ENCODE peak calls at places on chromosomes 16 and 17, in seven cellular contexts. H, P, X, R, C, I and F are unnamed samples.

GRCh38 chr16:74076568-74076967 is 220.0 kb upstream of the PSMD7 start:
- DNase-seq in H (no peak), P (no peak), X (no peak), R (no peak), C (no peak), I (no peak), F (no peak)

GRCh38 chr17:42857389-42857788 is 6.4 kb downstream of the AOC3 start:
- DNase-seq in H (no peak), P (no peak), X (no peak), R (no peak), C (no peak), I (no peak), F (no peak)

GRCh38 chr17:36183001-36183810 is 6.8 kb upstream of the TBC1D3B start:
- DNase-seq in H (peak; percentile 83), P (peak; percentile 77), X (peak; percentile 62), R (peak; percentile 55), C (no peak), I (peak; percentile 65), F (no peak)

GRCh38 chr17:57808882-57809281 is 41.0 kb downstream of the MRPS23 start:
- DNase-seq in H (no peak), P (no peak), X (no peak), R (no peak), C (no peak), I (no peak), F (no peak)

GRCh38 chr17:51507444-51507843 is 247.1 kb downstream of the UTP18 start:
- DNase-seq in H (no peak), P (no peak), X (no peak), R (no peak), C (no peak), I (no peak), F (no peak)

GRCh38 chr16:75138636-75139035 is 9.7 kb upstream of the ZFP1 start:
- DNase-seq in H (no peak), P (no peak), X (no peak), R (no peak), C (no peak), I (peak; percentile 45), F (no peak)

GRCh38 chr16:20612551-20613470 is 36.6 kb upstream of the ACSM2B start:
- DNase-seq in H (peak; percentile 79), P (no peak), X (no peak), R (no peak), C (peak; percentile 19), I (peak; percentile 30), F (no peak)

GRCh38 chr16:84284168-84284722 is 10.4 kb upstream of the WFDC1 start:
- DNase-seq in H (peak; percentile 81), P (no peak), X (no peak), R (no peak), C (no peak), I (peak; percentile 61), F (no peak)

GRCh38 chr17:73320601-73321264 is 8.9 kb upstream of the CDC42EP4 start:
- DNase-seq in H (no peak), P (no peak), X (no peak), R (no peak), C (no peak), I (no peak), F (no peak)

GRCh38 chr17:75681289-75681688 is 14.2 kb downstream of the SAP30BP start:
- DNase-seq in H (no peak), P (no peak), X (no peak), R (no peak), C (no peak), I (peak; percentile 12), F (no peak)

GRCh38 chr16:86577314-86577971 is 906 bp upstream of the FOXL1 start:
- DNase-seq in H (no peak), P (no peak), X (no peak), R (no peak), C (no peak), I (no peak), F (no peak)